ENCODE peak calls at places on chromosomes 13 and 19, in nine cellular contexts. N is heart right ventricle, W is astrocyte of the spinal cord, O is upper lobe of right lung, H is lung, A is fibroblast of lung, C is choroid plexus epithelial cell, Q is mucosa of descending colon, S is AG10803. M is an unnamed sample.

GRCh38 chr19:41706741-41707501 is 1.5 kb upstream of the CEACAM5 start:
- DNase-seq in W (no peak), C (peak; percentile 39), S (peak; percentile 12), A (no peak), O (peak; percentile 87), H (peak; percentile 74), N (peak; percentile 23), Q (peak; percentile 88), M (no peak)

GRCh38 chr19:7823902-7824301 is 6.1 kb upstream of the EVI5L start:
- DNase-seq in C (no peak), H (no peak), W (no peak), A (no peak), N (no peak), Q (no peak), O (no peak), S (peak; percentile 20), M (no peak)

GRCh38 chr13:26548251-26548765 is 9.2 kb upstream of the WASF3 start:
- DNase-seq in N (no peak), H (no peak), S (no peak), W (no peak), A (no peak), Q (no peak), O (no peak), C (no peak), M (no peak)

GRCh38 chr19:50399368-50399745 is 15.2 kb downstream of the POLD1 start:
- DNase-seq in A (no peak), Q (peak; percentile 16), H (no peak), N (no peak), S (no peak), O (no peak), C (no peak), W (no peak), M (no peak)

GRCh38 chr19:52451241-52451640 is 2.1 kb upstream of the ZNF578 start:
- DNase-seq in Q (no peak), C (no peak), H (no peak), O (no peak), S (no peak), N (no peak), A (no peak), W (no peak), M (no peak)

GRCh38 chr13:45385912-45386311 is 32.3 kb downstream of the SLC25A30 start:
- DNase-seq in A (no peak), S (no peak), Q (no peak), O (no peak), H (no peak), C (no peak), W (no peak), N (no peak), M (no peak)

GRCh38 chr13:66265446-66265845 is 964.7 kb downstream of the PCDH9 start:
- DNase-seq in N (no peak), Q (no peak), S (no peak), O (no peak), W (peak; percentile 46), A (peak; percentile 63), C (peak; percentile 35), H (no peak), M (no peak)

GRCh38 chr13:79631260-79631659 is 150.3 kb downstream of the NDFIP2 start:
- DNase-seq in H (no peak), A (peak; percentile 75), Q (no peak), S (peak; percentile 73), W (peak; percentile 78), C (peak; percentile 60), N (no peak), O (no peak), M (peak; percentile 94)

GRCh38 chr19:29507081-29507860 is 18.5 kb upstream of the VSTM2B start:
- DNase-seq in S (no peak), W (no peak), A (no peak), Q (peak; percentile 37), O (peak; percentile 58), C (no peak), N (no peak), H (no peak), M (no peak)

GRCh38 chr19:30447276-30447870 is 75.2 kb downstream of the ZNF536 start:
- DNase-seq in O (no peak), Q (no peak), S (peak; percentile 94), W (no peak), N (no peak), H (no peak), A (peak; percentile 15), C (peak; percentile 1), M (no peak)

GRCh38 chr19:31118292-31118925 is 230.8 kb downstream of the TSHZ3 start:
- DNase-seq in W (no peak), N (no peak), O (no peak), A (no peak), C (no peak), S (no peak), H (no peak), Q (no peak), M (no peak)

GRCh38 chr13:99191900-99192399 is 8.7 kb upstream of the UBAC2 start:
- DNase-seq in W (peak; percentile 32), Q (peak; percentile 76), C (peak; percentile 44), O (no peak), S (peak; percentile 22), A (peak; percentile 36), N (no peak), H (no peak), M (peak; percentile 66)

GRCh38 chr13:65530688-65531087 is 1699.4 kb downstream of the PCDH9 start:
- DNase-seq in S (no peak), Q (no peak), N (no peak), W (no peak), C (peak; percentile 13), H (no peak), O (no peak), A (peak; percentile 14), M (no peak)

GRCh38 chr19:37551123-37551993 is 43.2 kb downstream of the ZNF571 start:
- DNase-seq in N (peak; percentile 64), C (peak; percentile 78), H (no peak), W (peak; percentile 70), A (peak; percentile 71), O (no peak), Q (peak; percentile 55), S (peak; percentile 68), M (peak; percentile 51)
- TF ChIP-seq CTCF in N (no peak), C (peak; percentile 72), H (no peak), W (peak; percentile 54), A (peak; percentile 72), O (no peak), Q (no peak), S (peak; percentile 60), M (peak; percentile 43)

DNA sequence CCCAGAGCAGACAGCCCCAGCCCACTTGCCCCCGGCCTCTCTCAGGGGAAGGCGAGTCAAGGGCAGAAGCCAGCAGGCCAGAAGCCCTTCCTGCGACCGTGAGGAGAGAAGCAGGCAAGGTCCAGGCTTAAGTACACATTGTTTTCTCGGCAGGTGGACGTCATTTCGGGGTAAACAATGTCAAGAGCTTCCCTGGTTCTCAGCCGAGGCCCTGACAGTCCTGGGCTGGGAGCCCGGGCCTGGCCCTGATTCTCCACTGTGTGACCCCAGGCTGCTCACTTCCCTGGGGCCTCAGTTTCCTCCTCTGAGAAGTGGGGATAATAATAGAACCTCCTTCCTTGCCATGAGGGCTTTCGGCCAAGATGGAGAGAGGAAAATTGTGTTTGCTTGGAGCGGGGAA is 19.4 kb downstream of the PLVAP start:
- DNase-seq in O (no peak), N (no peak), Q (no peak), W (no peak), C (no peak), S (no peak), H (no peak), A (no peak), M (no peak)
- H3K4me3 ChIP-seq in O (no peak overlapping the region), N (no peak overlapping the region), Q (no peak overlapping the region), W (no peak overlapping the region), C (no peak overlapping the region), S (no peak overlapping the region), H (no peak overlapping the region), A (no peak overlapping the region), M (no peak overlapping the region)

GRCh38 chr13:48975926-48976676 is 389 bp downstream of the FNDC3A start:
- DNase-seq in Q (peak; percentile 91), H (peak; percentile 80), C (peak; percentile 82), W (peak; percentile 86), S (peak; percentile 76), N (peak; percentile 85), A (peak; percentile 78), O (peak; percentile 93), M (peak; percentile 75)

GRCh38 chr13:48977973-48978372 is 2.3 kb downstream of the FNDC3A start:
- DNase-seq in Q (no peak), W (peak; percentile 23), S (peak; percentile 36), N (no peak), A (peak; percentile 67), O (no peak), H (no peak), C (peak; percentile 16), M (peak; percentile 44)

GRCh38 chr13:48976677-48977625 is 1.2 kb downstream of the FNDC3A start:
- DNase-seq in O (no peak), W (peak; percentile 42), N (no peak), A (no peak), C (peak; percentile 31), Q (no peak), H (no peak), S (peak; percentile 1), M (peak; percentile 32)

GRCh38 chr13:48973845-48974431 is 1.8 kb upstream of the FNDC3A start:
- DNase-seq in W (no peak), N (no peak), C (no peak), A (no peak), S (no peak), O (no peak), Q (no peak), H (no peak), M (no peak)

DNA sequence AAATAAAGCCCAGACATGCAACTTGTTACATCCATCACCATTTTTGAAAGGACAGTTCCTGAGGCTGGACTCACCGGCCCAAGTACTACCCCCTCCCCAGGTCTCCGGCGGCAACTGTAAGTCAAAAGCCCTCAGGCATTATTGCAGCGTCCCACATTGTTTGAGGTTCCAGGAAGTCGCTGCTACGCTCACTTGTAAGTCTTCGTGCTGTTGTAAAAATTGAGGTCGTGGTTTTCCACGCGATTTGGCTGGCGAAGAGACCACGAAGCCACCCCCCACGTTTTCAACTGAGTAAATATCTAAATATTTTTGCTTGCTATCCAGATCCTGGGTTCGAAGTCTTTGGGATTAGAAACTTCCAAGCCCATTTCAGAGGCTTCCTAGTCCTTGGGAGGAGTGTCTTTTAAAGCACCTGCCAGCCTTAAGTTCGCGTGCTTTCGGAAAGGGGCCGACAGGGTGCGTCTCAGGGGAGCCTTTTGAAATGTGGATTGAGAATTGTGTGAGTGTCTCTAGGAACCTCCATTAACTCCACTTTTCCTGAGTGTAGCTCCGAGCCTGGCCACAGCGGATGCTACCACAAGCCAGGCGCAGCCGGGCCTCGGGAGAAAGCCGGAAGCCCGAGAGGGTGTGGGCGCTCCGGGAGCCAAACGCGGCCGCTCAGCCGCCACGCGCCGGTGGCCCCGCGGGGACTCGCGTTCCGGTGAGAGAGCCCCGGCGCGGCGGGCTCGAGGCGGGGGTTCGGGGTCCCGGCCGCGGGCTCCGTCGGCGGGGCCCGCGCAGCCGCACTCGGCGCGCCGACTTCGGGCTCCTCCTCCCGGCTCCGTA is at the start of gene FNDC3A:
- DNase-seq in C (peak; percentile 76), W (peak; percentile 73), Q (peak; percentile 50), H (peak; percentile 56), S (peak; percentile 63), O (peak; percentile 92), A (peak; percentile 71), N (peak; percentile 83), M (peak; percentile 66)
- TF ChIP-seq CTCF in C (peak; percentile 41), W (peak; percentile 6), Q (no peak), H (no peak), S (peak; percentile 29), O (no peak), A (peak; percentile 25), N (no peak), M (peak; percentile 28)

DNA sequence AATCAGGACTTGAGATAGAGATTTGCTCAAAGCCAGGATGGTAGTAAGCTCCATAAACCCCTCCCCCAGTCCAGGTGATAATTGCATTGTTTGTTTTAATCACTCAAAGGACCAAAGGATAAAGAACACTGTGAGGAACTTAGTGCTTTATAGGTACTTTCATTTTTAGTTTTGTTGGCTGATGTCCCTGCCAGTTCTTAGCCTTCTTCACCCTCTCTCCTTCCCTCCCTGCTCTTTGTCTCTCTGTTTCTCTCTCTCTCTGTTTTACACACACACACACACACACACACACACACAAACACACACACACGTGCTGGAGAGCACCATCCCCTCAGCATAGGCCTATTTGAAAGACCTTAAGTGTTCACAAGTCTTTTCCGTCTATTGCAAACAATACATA is 5.2 kb downstream of the FRY start:
- DNase-seq in O (no peak), S (no peak), H (no peak), Q (no peak), A (no peak), N (no peak), W (no peak), C (no peak), M (no peak)
- H3K4me3 ChIP-seq in O (no peak overlapping the region), S (no peak overlapping the region), H (no peak overlapping the region), Q (no peak overlapping the region), A (no peak overlapping the region), N (no peak overlapping the region), W (no peak overlapping the region), C (no peak overlapping the region), M (no peak overlapping the region)